ENCODE peak calls at places on chromosome 22, in seven cellular contexts. I is AG10803, G is left ventricle myocardium inferior, C is neural progenitor cell, D is lower lobe of right lung, Z is AG04450, J is heart left ventricle. U is an unnamed sample.

GRCh38 chr22:40818192-40818746 is 877 bp downstream of the SLC25A17 start:
- DNase-seq in Z (no peak), G (no peak), C (no peak), D (no peak), I (no peak), J (no peak), U (peak)

GRCh38 chr22:19648419-19648929 is 65.8 kb upstream of the SEPTIN5 start:
- DNase-seq in Z (no peak), G (no peak), I (no peak), C (no peak), D (no peak), J (no peak), U (no peak)

GRCh38 chr22:29004647-29005371 is 56.8 kb downstream of the C22orf31 start:
- DNase-seq in C (peak), I (no peak), G (peak), J (peak), Z (no peak), D (peak), U (peak)

GRCh38 chr22:23180301-23180892 is at the start of gene BCR:
- DNase-seq in J (peak), Z (no peak), G (peak), C (peak), I (peak), D (peak), U (peak)

GRCh38 chr22:50192056-50192824 is 6.5 kb downstream of the TRABD start:
- DNase-seq in C (no peak), Z (no peak), G (no peak), D (no peak), I (no peak), J (no peak), U (no peak)

GRCh38 chr22:21579474-21579851 is 11.9 kb downstream of the UBE2L3 start:
- DNase-seq in C (no peak), D (no peak), I (no peak), Z (no peak), J (no peak), G (no peak), U (no peak)

GRCh38 chr22:22703715-22704114 is 59.3 kb downstream of the GGTLC2 start:
- DNase-seq in J (no peak), G (no peak), I (peak), C (no peak), D (no peak), Z (no peak), U (no peak)

GRCh38 chr22:48494968-48495750 is 1332.5 kb downstream of the BRD1 start:
- DNase-seq in Z (no peak), G (no peak), C (no peak), J (no peak), I (no peak), D (peak), U (no peak)

GRCh38 chr22:41578818-41579217 is 10.8 kb downstream of the PMM1 start:
- DNase-seq in I (no peak), D (no peak), C (no peak), G (no peak), J (no peak), Z (no peak), U (no peak)

GRCh38 chr22:47805394-47805935 is 1043.0 kb downstream of the TBC1D22A start:
- DNase-seq in C (no peak), D (no peak), I (no peak), J (no peak), G (no peak), Z (no peak), U (no peak)

GRCh38 chr22:31347251-31348008 is 1.3 kb upstream of the PATZ1 start:
- DNase-seq in Z (peak), J (peak), G (peak), C (peak), D (peak), I (peak), U (peak)

GRCh38 chr22:48786679-48786996 is 1041.0 kb downstream of the BRD1 start:
- DNase-seq in G (no peak), I (no peak), Z (no peak), J (no peak), C (no peak), D (no peak), U (no peak)

GRCh38 chr22:26068571-26068970 is 100.7 kb upstream of the SEZ6L start:
- DNase-seq in I (no peak), G (no peak), Z (no peak), D (no peak), J (no peak), C (no peak), U (no peak)

GRCh38 chr22:27344546-27344945 is 457.0 kb downstream of the MN1 start:
- DNase-seq in I (no peak), G (no peak), J (no peak), Z (no peak), D (no peak), C (no peak), U (no peak)

GRCh38 chr22:50734343-50734771 is 3.6 kb upstream of the ACR start:
- DNase-seq in D (no peak), I (no peak), Z (no peak), J (no peak), G (no peak), C (no peak), U (no peak)

GRCh38 chr22:50699754-50700386 is 27.2 kb downstream of the SHANK3 start:
- DNase-seq in Z (no peak), I (no peak), C (peak), J (no peak), G (peak), D (peak), U (no peak)

GRCh38 chr22:19843107-19843856 is 11.4 kb downstream of the GNB1L start:
- DNase-seq in J (no peak), D (no peak), Z (no peak), G (no peak), C (peak), I (no peak), U (no peak)

DNA sequence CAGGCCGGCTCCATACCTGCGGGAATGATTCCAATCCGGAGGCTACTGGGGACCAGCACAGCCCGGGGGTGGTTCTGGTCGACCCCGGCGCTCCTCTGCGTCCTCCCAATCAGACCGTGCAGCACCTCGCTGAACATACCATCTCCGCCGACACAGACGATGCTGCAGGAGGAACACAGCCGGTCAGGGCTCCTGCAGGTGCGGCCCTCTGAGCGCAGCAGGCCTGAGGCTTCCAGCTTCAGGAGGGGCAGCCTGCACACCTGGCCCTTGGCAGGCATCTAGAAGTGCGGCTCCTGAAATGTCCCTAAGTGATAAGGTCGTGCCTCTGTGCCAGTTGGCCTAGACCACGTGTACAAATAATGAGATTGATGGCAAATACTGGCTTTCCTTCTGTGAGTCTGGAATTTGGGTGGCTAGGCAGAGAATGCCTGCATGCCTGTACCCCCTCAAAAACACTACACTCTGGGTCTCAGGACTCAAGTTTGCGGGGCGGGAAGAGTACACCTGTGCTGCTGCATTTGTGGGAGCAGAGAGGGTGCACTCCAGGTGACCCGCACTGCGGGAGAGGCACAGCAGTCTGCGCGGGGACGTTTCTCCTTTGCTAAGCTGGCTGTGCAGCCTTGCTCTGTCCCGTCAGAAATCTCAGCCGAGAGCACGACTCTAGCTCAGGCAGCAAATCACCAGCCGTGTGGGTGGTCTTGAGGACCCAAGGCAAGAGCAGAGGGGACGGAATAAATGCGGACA is 30.1 kb downstream of the CERK start:
- DNase-seq in Z (no peak), C (no peak), I (no peak), G (no peak), D (peak), J (no peak), U (no peak)
- H3K4me3 ChIP-seq in Z (no peak), C (no peak), I (no peak), G (no peak), D (no peak), J (no peak), U (no peak)

GRCh38 chr22:24938741-24939341 is 7.7 kb downstream of the LHFPL7 start:
- DNase-seq in J (no peak), G (no peak), Z (no peak), D (no peak), C (peak), I (peak), U (peak)
- TF ChIP-seq CTCF in J (peak), G (peak), Z (peak), D (peak), C (peak), I (peak), U (peak)

GRCh38 chr22:45319319-45319675 is 9.6 kb downstream of the FAM118A start:
- DNase-seq in Z (peak), G (peak), C (peak), I (peak), J (peak), D (no peak), U (peak)
- H3K4me3 ChIP-seq in Z (no peak), G (no peak), C (no peak), I (no peak), J (no peak), D (no peak), U (peak)

GRCh38 chr22:36569999-36570398 is 41.0 kb upstream of the EIF3D start:
- DNase-seq in D (no peak), J (no peak), Z (no peak), C (peak), G (no peak), I (peak), U (peak)
- TF ChIP-seq CTCF in D (no peak), J (peak), Z (peak), C (peak), G (peak), I (peak), U (peak)

U was measured in fibroblast of the aortic adventitia.